ENCODE peak calls at places on chromosome 11, in six cellular contexts. S, I, M, T, K and Y are unnamed samples.

GRCh38 chr11:102317768-102318103 is 452 bp downstream of the BIRC3 start:
- DNase-seq in K (no peak), T (peak; percentile 23), I (no peak), S (no peak), M (no peak), Y (no peak)

GRCh38 chr11:57903441-57904123 is 120.1 kb upstream of the OR9Q1 start:
- DNase-seq in I (peak; percentile 74), K (no peak), S (no peak), M (no peak), T (peak; percentile 76), Y (no peak)

GRCh38 chr11:74380746-74381439 is 17.3 kb downstream of the PGM2L1 start:
- DNase-seq in K (no peak), I (no peak), M (no peak), T (peak; percentile 72), S (no peak), Y (no peak)

GRCh38 chr11:14232652-14233051 is 126.3 kb downstream of the RRAS2 start:
- DNase-seq in S (no peak), T (peak; percentile 42), I (no peak), M (no peak), K (no peak), Y (peak; percentile 33)

GRCh38 chr11:66920978-66921784 is 37.0 kb downstream of the PC start:
- DNase-seq in S (no peak), K (no peak), I (no peak), T (no peak), M (no peak), Y (no peak)

GRCh38 chr11:43923327-43924111 is 18.9 kb upstream of the C11orf96 start:
- DNase-seq in M (no peak), I (no peak), T (no peak), K (no peak), S (no peak), Y (peak; percentile 56)

GRCh38 chr11:82818399-82819043 is 81.7 kb downstream of the PRCP start:
- DNase-seq in T (no peak), M (no peak), S (no peak), K (peak; percentile 85), I (no peak), Y (no peak)

GRCh38 chr11:125333354-125334077 is 162.5 kb downstream of the FEZ1 start:
- DNase-seq in M (no peak), S (no peak), K (no peak), T (no peak), I (no peak), Y (no peak)

GRCh38 chr11:40186401-40187091 is 1272.9 kb downstream of the LRRC4C start:
- DNase-seq in S (no peak), I (no peak), T (peak; percentile 43), M (no peak), K (peak; percentile 14), Y (peak; percentile 41)

GRCh38 chr11:1228183-1228821 is 5.4 kb downstream of the MUC5B start:
- DNase-seq in M (no peak), I (no peak), S (no peak), K (no peak), T (no peak), Y (peak; percentile 39)

GRCh38 chr11:75148436-75148983 is 2.4 kb upstream of the SLCO2B1 start:
- DNase-seq in S (no peak), I (no peak), T (no peak), M (no peak), K (no peak), Y (no peak)

GRCh38 chr11:110196241-110196754 is 100.1 kb downstream of the RDX start:
- DNase-seq in M (no peak), T (peak; percentile 39), K (peak; percentile 25), I (peak; percentile 38), S (no peak), Y (no peak)

GRCh38 chr11:133988686-133989410 is 32.1 kb upstream of the IGSF9B start:
- DNase-seq in K (no peak), S (no peak), M (no peak), I (no peak), T (no peak), Y (no peak)

GRCh38 chr11:66852466-66853241 is 4.2 kb upstream of the LRFN4 start:
- DNase-seq in S (no peak), I (no peak), T (no peak), M (no peak), K (no peak), Y (no peak)

GRCh38 chr11:72703281-72704008 is 29.2 kb upstream of the PDE2A start:
- DNase-seq in T (peak; percentile 81), M (no peak), S (no peak), I (no peak), K (no peak), Y (no peak)

GRCh38 chr11:134923441-134923840 is 511.4 kb upstream of the B3GAT1 start:
- DNase-seq in S (no peak), T (no peak), K (no peak), M (no peak), I (no peak), Y (no peak)

GRCh38 chr11:125449586-125449985 is 46.5 kb downstream of the FEZ1 start:
- DNase-seq in M (no peak), S (no peak), K (no peak), T (no peak), I (no peak), Y (no peak)

GRCh38 chr11:9203715-9204311 is 61.3 kb downstream of the DENND5A start:
- DNase-seq in T (no peak), S (no peak), K (peak; percentile 10), I (no peak), M (no peak), Y (peak; percentile 10)

GRCh38 chr11:2088284-2088683 is 50.9 kb downstream of the IGF2 start:
- DNase-seq in I (no peak), T (no peak), K (no peak), M (no peak), S (no peak), Y (no peak)

GRCh38 chr11:36115378-36115801 is 171.5 kb downstream of the LDLRAD3 start:
- DNase-seq in I (no peak), K (no peak), T (no peak), M (no peak), S (no peak), Y (no peak)

GRCh38 chr11:65859812-65860277 is 388 bp upstream of the MUS81 start:
- DNase-seq in I (no peak), K (no peak), T (no peak), S (no peak), M (no peak), Y (no peak)

GRCh38 chr11:538431-539051 is 1.2 kb downstream of the LRRC56 start:
- DNase-seq in M (no peak), S (no peak), K (no peak), T (no peak), I (no peak), Y (no peak)

GRCh38 chr11:72972541-72973128 is 158.4 kb downstream of the ATG16L2 start:
- DNase-seq in I (no peak), S (no peak), M (no peak), T (no peak), K (no peak), Y (no peak)

GRCh38 chr11:128400382-128401203 is 186.8 kb downstream of the ETS1 start:
- DNase-seq in I (no peak), M (no peak), K (no peak), S (no peak), T (no peak), Y (peak; percentile 44)

GRCh38 chr11:6468712-6469495 is 4.8 kb downstream of the TRIM3 start:
- DNase-seq in T (peak; percentile 94), I (peak; percentile 60), K (peak; percentile 57), S (peak; percentile 72), M (peak; percentile 88), Y (peak; percentile 97)

GRCh38 chr11:64611176-64611575 is 20.2 kb downstream of the SLC22A12 start:
- DNase-seq in K (no peak), M (no peak), I (no peak), T (no peak), S (no peak), Y (no peak)

GRCh38 chr11:128905345-128906184 is 14.4 kb downstream of the KCNJ5 start:
- DNase-seq in K (no peak), I (peak; percentile 46), S (no peak), M (no peak), T (peak; percentile 69), Y (peak; percentile 86)

GRCh38 chr11:45218705-45219104 is 67.4 kb downstream of the SYT13 start:
- DNase-seq in M (no peak), I (no peak), K (no peak), S (no peak), T (no peak), Y (no peak)

GRCh38 chr11:110434952-110435779 is 5.4 kb downstream of the FDX1 start:
- DNase-seq in K (peak; percentile 15), T (peak; percentile 75), M (no peak), S (no peak), I (peak; percentile 24), Y (no peak)

GRCh38 chr11:24592342-24592741 is 95.5 kb downstream of the LUZP2 start:
- DNase-seq in M (no peak), I (no peak), S (no peak), K (no peak), T (no peak), Y (no peak)
- TF ChIP-seq JUND in M (no peak), I (no peak), S (no peak), K (no peak), T (no peak), Y (no peak)

DNA sequence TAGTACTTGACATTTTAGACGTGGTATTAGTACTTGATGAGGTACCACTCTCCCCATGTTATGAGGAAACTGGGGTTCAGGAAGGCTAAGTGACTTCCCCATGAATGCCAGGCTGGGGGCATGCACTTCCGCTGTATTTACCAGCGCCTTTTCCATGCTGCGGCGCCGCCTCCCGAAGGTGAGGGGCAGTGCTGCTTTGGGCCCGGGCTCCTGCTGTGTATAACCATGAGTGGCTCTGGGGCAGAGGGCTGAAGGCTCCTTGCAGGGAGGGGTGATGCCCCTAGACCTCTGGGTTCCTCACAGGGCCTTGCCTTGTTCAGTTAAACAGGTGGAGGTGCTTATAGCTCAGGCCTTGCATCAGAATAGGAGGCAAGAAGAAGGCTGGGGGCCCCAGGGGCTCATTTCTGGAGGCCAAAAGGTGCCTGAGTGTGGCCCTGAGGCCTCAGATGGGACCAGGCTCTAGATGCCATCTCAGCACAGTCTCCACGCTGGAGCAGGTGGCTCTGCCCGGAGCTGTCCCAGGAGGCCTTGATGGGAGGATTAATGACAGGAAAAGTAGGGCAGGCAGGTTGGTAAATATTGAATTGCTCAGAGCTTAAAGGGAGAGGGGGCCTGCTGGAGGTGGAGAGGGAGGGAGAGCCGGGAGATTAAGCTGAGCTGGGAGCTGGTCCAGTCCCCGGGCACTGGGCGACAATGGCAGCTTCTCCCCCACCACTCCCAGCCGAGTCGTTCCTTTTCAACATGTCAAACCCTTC is 129.6 kb downstream of the CEP164 start:
- DNase-seq in T (peak; percentile 28), I (no peak), M (no peak), S (no peak), K (no peak), Y (no peak)
- TF ChIP-seq JUND in T (no peak), I (no peak), M (no peak), S (no peak), K (no peak), Y (no peak)

GRCh38 chr11:46291441-46292143 is 14.1 kb downstream of the CREB3L1 start:
- DNase-seq in T (no peak), K (no peak), I (no peak), M (no peak), S (no peak), Y (no peak)
- TF ChIP-seq JUND in T (no peak), K (no peak), I (no peak), M (no peak), S (no peak), Y (peak; percentile 60)

DNA sequence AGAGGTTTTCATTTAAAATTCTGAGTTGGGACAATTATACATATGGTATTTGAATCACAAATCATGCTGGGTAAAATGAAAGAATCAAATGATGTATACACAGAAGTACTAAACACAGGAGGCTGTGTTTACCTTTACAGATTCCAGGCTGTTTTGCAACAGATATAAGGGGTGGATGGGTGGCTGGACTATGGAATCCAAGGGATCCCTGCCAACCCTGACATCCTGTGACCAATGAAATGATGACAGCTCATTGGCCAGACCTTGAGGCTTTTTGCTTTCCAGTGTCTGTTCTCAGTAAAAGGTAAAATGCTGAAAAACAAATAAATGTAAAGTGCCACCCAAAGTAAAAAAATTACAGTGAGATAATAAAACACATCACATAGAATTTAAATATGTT is 3.3 kb upstream of the DDI1 start:
- DNase-seq in S (no peak), M (no peak), I (no peak), K (peak; percentile 73), T (no peak), Y (peak; percentile 45)
- TF ChIP-seq JUND in S (no peak), M (no peak), I (no peak), K (no peak), T (no peak), Y (no peak)